ENCODE peak calls at places on chromosomes 3 and 15, in seven cellular contexts. C, X, M, N, I, O and B are unnamed samples.
A peak's percentile ranks its signal among the peaks of the same experiment; 100 is the strongest.

GRCh38 chr3:58116985-58117384 is 93.8 kb downstream of the DNASE1L3 start:
- DNase-seq in X (peak; percentile 23), M (no peak), C (no peak), N (no peak), I (no peak), O (peak; percentile 10), B (no peak)

GRCh38 chr3:162192340-162193004 is 695.9 kb downstream of the OTOL1 start:
- DNase-seq in N (no peak), I (no peak), O (no peak), M (no peak), X (no peak), C (no peak), B (no peak)

GRCh38 chr3:172034786-172035685 is 4.3 kb upstream of the FNDC3B start:
- DNase-seq in N (no peak), O (peak; percentile 33), I (peak; percentile 53), M (no peak), C (no peak), X (peak; percentile 48), B (no peak)

GRCh38 chr15:99503411-99503810 is 62.4 kb upstream of the MEF2A start:
- DNase-seq in I (no peak), C (no peak), O (no peak), N (no peak), X (no peak), M (no peak), B (no peak)

GRCh38 chr3:98918586-98918985 is 17.1 kb upstream of the DCBLD2 start:
- DNase-seq in I (no peak), X (no peak), C (no peak), N (peak; percentile 44), O (peak; percentile 69), M (no peak), B (no peak)

GRCh38 chr3:126613481-126614187 is 41.3 kb downstream of the TXNRD3 start:
- DNase-seq in O (peak; percentile 11), N (no peak), X (peak; percentile 49), I (no peak), M (peak; percentile 58), C (no peak), B (no peak)

GRCh38 chr3:58084788-58085543 is 76.7 kb downstream of the FLNB start:
- DNase-seq in O (no peak), I (no peak), X (no peak), C (peak; percentile 24), N (no peak), M (no peak), B (no peak)

GRCh38 chr3:42493798-42494151 is 8.7 kb upstream of the VIPR1 start:
- DNase-seq in C (peak; percentile 53), O (no peak), M (no peak), X (no peak), I (no peak), N (no peak), B (no peak)

GRCh38 chr3:118942651-118943050 is 92.0 kb downstream of the IGSF11 start:
- DNase-seq in C (no peak), N (no peak), M (no peak), I (no peak), O (no peak), X (no peak), B (no peak)

GRCh38 chr15:66040211-66040892 is 171.1 kb downstream of the RAB11A start:
- DNase-seq in O (no peak), M (peak; percentile 39), N (peak; percentile 19), C (no peak), X (peak; percentile 31), I (no peak), B (no peak)

GRCh38 chr3:153209596-153209995 is 47.6 kb downstream of the RAP2B start:
- DNase-seq in O (peak; percentile 78), M (peak; percentile 63), N (peak; percentile 54), C (peak; percentile 67), I (no peak), X (peak; percentile 71), B (peak; percentile 30)

GRCh38 chr3:185851046-185851445 is 26.2 kb upstream of the IGF2BP2 start:
- DNase-seq in N (no peak), O (peak; percentile 49), M (peak; percentile 36), X (no peak), C (no peak), I (no peak), B (no peak)

GRCh38 chr3:33385423-33385822 is 54.8 kb downstream of the UBP1 start:
- DNase-seq in O (peak; percentile 20), M (no peak), X (no peak), C (no peak), I (peak; percentile 52), N (no peak), B (no peak)

GRCh38 chr3:38458796-38459498 is 5.3 kb downstream of the ACVR2B start:
- DNase-seq in N (peak; percentile 79), M (peak; percentile 67), X (peak; percentile 59), O (peak; percentile 22), C (peak; percentile 80), I (no peak), B (peak; percentile 83)

GRCh38 chr3:27573780-27574437 is 89.7 kb upstream of the SLC4A7 start:
- DNase-seq in O (peak; percentile 52), C (no peak), I (no peak), M (peak; percentile 31), X (no peak), N (peak; percentile 13), B (no peak)

GRCh38 chr3:192063570-192063969 is 602.6 kb downstream of the PYDC2 start:
- DNase-seq in C (no peak), O (peak; percentile 27), N (no peak), I (peak; percentile 69), X (no peak), M (peak; percentile 16), B (no peak)

GRCh38 chr3:36364260-36364659 is 16.0 kb upstream of the STAC start:
- DNase-seq in M (no peak), O (no peak), C (no peak), N (no peak), X (no peak), I (no peak), B (no peak)

GRCh38 chr15:53978248-53978906 is at the start of gene UNC13C:
- DNase-seq in I (no peak), M (no peak), N (peak; percentile 0), X (no peak), O (no peak), C (peak; percentile 63), B (peak; percentile 70)

GRCh38 chr3:124582621-124583437 is 147.4 kb upstream of the UMPS start:
- DNase-seq in N (no peak), I (no peak), M (no peak), C (no peak), X (no peak), O (no peak), B (no peak)

GRCh38 chr3:114207768-114208167 is 28.9 kb upstream of the DRD3 start:
- DNase-seq in C (no peak), I (no peak), M (no peak), X (no peak), N (no peak), O (no peak), B (no peak)

GRCh38 chr3:194598771-194599557 is 34.3 kb downstream of the TMEM44 start:
- DNase-seq in I (no peak), X (peak; percentile 91), N (no peak), C (no peak), M (peak; percentile 61), O (peak; percentile 88), B (no peak)

GRCh38 chr3:94195381-94195780 is 132.5 kb downstream of the NSUN3 start:
- DNase-seq in I (no peak), M (no peak), C (no peak), N (no peak), O (no peak), X (no peak), B (no peak)

GRCh38 chr3:89038864-89039263 is 68.6 kb upstream of the EPHA3 start:
- DNase-seq in O (no peak), M (no peak), I (no peak), X (peak; percentile 53), C (no peak), N (peak; percentile 29), B (no peak)

GRCh38 chr3:36227982-36228381 is 152.3 kb upstream of the STAC start:
- DNase-seq in C (no peak), I (no peak), X (no peak), N (no peak), O (no peak), M (no peak), B (no peak)

DNA sequence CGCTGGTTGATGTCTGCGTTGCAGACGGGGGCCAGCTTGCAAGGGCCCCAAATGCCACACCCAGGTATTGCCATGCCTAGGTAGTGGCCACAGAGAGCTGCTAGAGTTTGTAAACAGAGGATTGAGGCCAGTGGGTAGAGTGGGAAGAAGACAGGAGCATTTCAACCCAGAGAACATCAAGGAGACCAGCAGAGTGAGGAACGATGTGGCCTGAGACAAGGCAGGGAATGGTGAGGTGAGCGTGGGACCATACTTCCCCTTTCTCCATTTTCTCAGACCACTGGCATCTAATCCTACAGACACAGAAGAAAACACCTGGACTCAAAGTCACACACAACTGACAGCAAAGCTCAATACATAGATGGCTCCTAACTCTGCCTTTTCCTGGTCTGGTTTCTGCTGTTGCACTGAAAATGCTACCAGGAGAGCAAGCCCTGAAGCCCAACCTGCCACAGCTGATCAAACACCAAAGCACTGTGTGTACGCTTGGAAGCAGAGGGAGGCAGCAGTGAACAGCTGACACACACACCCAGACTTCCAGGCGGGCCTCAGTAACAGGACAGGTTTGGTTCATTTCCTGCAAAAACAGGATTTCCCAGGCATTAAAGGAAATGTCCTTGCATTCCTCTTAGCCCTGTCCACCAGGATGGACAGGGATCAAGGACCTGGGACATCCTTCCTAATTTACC is 1.6 kb downstream of the FAM174B start:
- DNase-seq in C (no peak), M (no peak), O (no peak), N (no peak), I (peak; percentile 55), X (peak; percentile 8), B (no peak)
- H3K4me3 ChIP-seq in C (peak overlapping the region; percentile 83), M (no peak overlapping the region), O (no peak overlapping the region), N (no peak overlapping the region), I (no peak overlapping the region), X (no peak overlapping the region), B (no peak overlapping the region)

GRCh38 chr15:40902605-40903561 is 8.6 kb downstream of the VPS18 start:
- DNase-seq in M (peak; percentile 42), C (peak; percentile 73), I (no peak), O (no peak), X (peak; percentile 38), N (no peak), B (peak; percentile 60)
- H3K4me3 ChIP-seq in M (no peak overlapping the region), C (no peak overlapping the region), I (no peak overlapping the region), O (no peak overlapping the region), X (no peak overlapping the region), N (no peak overlapping the region), B (no peak overlapping the region)

GRCh38 chr3:25428003-25428861 is at the start of gene RARB:
- DNase-seq in X (peak; percentile 70), M (peak; percentile 92), O (peak; percentile 81), C (peak; percentile 84), I (peak; percentile 72), N (peak; percentile 97), B (peak; percentile 85)
- H3K4me3 ChIP-seq in X (peak within 1 kb of the TSS; percentile 65), M (peak within 1 kb of the TSS; percentile 66), O (peak within 1 kb of the TSS; percentile 52), C (peak within 1 kb of the TSS; percentile 70), I (peak within 1 kb of the TSS; percentile 24), N (peak within 1 kb of the TSS; percentile 85), B (peak within 1 kb of the TSS; percentile 78)

GRCh38 chr15:78640527-78640839 is 527 bp downstream of the CHRNB4 start:
- DNase-seq in O (no peak), N (no peak), C (no peak), I (no peak), X (no peak), M (no peak), B (no peak)
- H3K4me3 ChIP-seq in O (no peak overlapping the region), N (peak overlapping the region; percentile 52), C (peak overlapping the region; percentile 62), I (peak overlapping the region; percentile 14), X (no peak overlapping the region), M (no peak overlapping the region), B (peak overlapping the region; percentile 51)